ENCODE peak calls at places on chromosomes 6 and 20, in four cellular contexts. One of them, this sample, is unnamed.

GRCh38 chr6:41723178-41723935 is 12.1 kb downstream of the TFEB start:
- DNase-seq in NCI-H1417: no peak
- DNase-seq in left colon: peak
- DNase-seq in HuH-7.5: peak
- DNase-seq in this sample: peak

GRCh38 chr20:51800132-51800721 is 2.1 kb downstream of the SALL4 start:
- DNase-seq in NCI-H1417: peak
- DNase-seq in left colon: peak
- DNase-seq in HuH-7.5: peak
- DNase-seq in this sample: peak

GRCh38 chr6:33010356-33010755 is 965 bp upstream of the HLA-DOA start:
- DNase-seq in NCI-H1417: no peak
- DNase-seq in left colon: no peak
- DNase-seq in HuH-7.5: no peak
- DNase-seq in this sample: no peak

GRCh38 chr6:48826884-48827701 is 636.0 kb downstream of the MMUT start:
- DNase-seq in NCI-H1417: no peak
- DNase-seq in left colon: peak
- DNase-seq in HuH-7.5: no peak
- DNase-seq in this sample: peak

GRCh38 chr6:34374112-34374907 is 18.2 kb downstream of the NUDT3 start:
- DNase-seq in NCI-H1417: no peak
- DNase-seq in left colon: no peak
- DNase-seq in HuH-7.5: no peak
- DNase-seq in this sample: no peak

GRCh38 chr6:75530696-75531095 is 37.1 kb upstream of the FILIP1 start:
- DNase-seq in NCI-H1417: no peak
- DNase-seq in left colon: no peak
- DNase-seq in HuH-7.5: no peak
- DNase-seq in this sample: peak

GRCh38 chr20:50425076-50425475 is 85.1 kb upstream of the PTPN1 start:
- DNase-seq in NCI-H1417: no peak
- DNase-seq in left colon: no peak
- DNase-seq in HuH-7.5: no peak
- DNase-seq in this sample: peak

GRCh38 chr20:63174309-63175030 is 41.5 kb downstream of the YTHDF1 start:
- DNase-seq in NCI-H1417: no peak
- DNase-seq in left colon: no peak
- DNase-seq in HuH-7.5: no peak
- DNase-seq in this sample: no peak

GRCh38 chr6:149755300-149756260 is 6.0 kb downstream of the PCMT1 start:
- DNase-seq in NCI-H1417: no peak
- DNase-seq in left colon: no peak
- DNase-seq in HuH-7.5: no peak
- DNase-seq in this sample: no peak

GRCh38 chr6:7468382-7469081 is 72.9 kb upstream of the DSP start:
- DNase-seq in NCI-H1417: no peak
- DNase-seq in left colon: no peak
- DNase-seq in HuH-7.5: no peak
- DNase-seq in this sample: peak

GRCh38 chr20:41650221-41650948 is 32.2 kb upstream of the CHD6 start:
- DNase-seq in NCI-H1417: peak
- DNase-seq in left colon: peak
- DNase-seq in HuH-7.5: no peak
- DNase-seq in this sample: no peak

GRCh38 chr6:106099235-106099537 is 13.1 kb downstream of the PRDM1 start:
- DNase-seq in NCI-H1417: no peak
- DNase-seq in left colon: peak
- DNase-seq in HuH-7.5: no peak
- DNase-seq in this sample: no peak

GRCh38 chr20:36313936-36314335 is 7.8 kb downstream of the DLGAP4 start:
- DNase-seq in NCI-H1417: no peak
- DNase-seq in left colon: no peak
- DNase-seq in HuH-7.5: no peak
- DNase-seq in this sample: no peak

GRCh38 chr6:48068326-48069191 is 42.4 kb downstream of the PTCHD4 start:
- DNase-seq in NCI-H1417: no peak
- DNase-seq in left colon: no peak
- DNase-seq in HuH-7.5: no peak
- DNase-seq in this sample: peak

GRCh38 chr6:64553414-64553813 is 917.8 kb downstream of the PHF3 start:
- DNase-seq in NCI-H1417: no peak
- DNase-seq in left colon: no peak
- DNase-seq in HuH-7.5: no peak
- DNase-seq in this sample: no peak

GRCh38 chr20:47727909-47728361 is 57.3 kb downstream of the SULF2 start:
- DNase-seq in NCI-H1417: no peak
- DNase-seq in left colon: no peak
- DNase-seq in HuH-7.5: no peak
- DNase-seq in this sample: no peak

GRCh38 chr6:157629220-157629619 is 193.8 kb upstream of the SNX9 start:
- DNase-seq in NCI-H1417: no peak
- DNase-seq in left colon: no peak
- DNase-seq in HuH-7.5: no peak
- DNase-seq in this sample: no peak

GRCh38 chr6:169786349-169786748 is 34.9 kb downstream of the ERMARD start:
- DNase-seq in NCI-H1417: no peak
- DNase-seq in left colon: peak
- DNase-seq in HuH-7.5: no peak
- DNase-seq in this sample: no peak

GRCh38 chr6:50257322-50257721 is 207.6 kb upstream of the DEFB112 start:
- DNase-seq in NCI-H1417: no peak
- DNase-seq in left colon: no peak
- DNase-seq in HuH-7.5: no peak
- DNase-seq in this sample: no peak

GRCh38 chr20:353166-353565 is 6.3 kb downstream of the NRSN2 start:
- DNase-seq in NCI-H1417: no peak
- DNase-seq in left colon: no peak
- DNase-seq in HuH-7.5: no peak
- DNase-seq in this sample: no peak

This sample was measured in GM23248.